ENCODE peak calls at places on chromosomes 5 and 9, in seven cellular contexts. Q is stimulated activated CD8-positive, alpha-beta memory T cell treated with anti-CD3 and anti-CD28 coated beads, Interleukin-15, amount 100 ng/mL, for 4 hours; H is ecto neural progenitor cell; W is T-cell; N is HEK293T; Z is effector memory CD4-positive, alpha-beta T cell; I is cardiac fibroblast. K is an unnamed sample.
A peak's percentile ranks its signal among the peaks of the same experiment; 100 is the strongest.

GRCh38 chr5:53552561-53552960 is 7.9 kb upstream of the NDUFS4 start:
- DNase-seq in Q (no peak), N (no peak), H (no peak), W (no peak), I (no peak), Z (no peak), K (no peak)

GRCh38 chr5:53882637-53883036 is 322.2 kb downstream of the NDUFS4 start:
- DNase-seq in Z (no peak), I (no peak), W (no peak), N (no peak), Q (no peak), H (no peak), K (no peak)

GRCh38 chr5:75601567-75601966 is 9.7 kb upstream of the ANKDD1B start:
- DNase-seq in W (no peak), H (no peak), Q (no peak), N (no peak), I (no peak), Z (no peak), K (no peak)

GRCh38 chr5:108366500-108366899 is 15.4 kb downstream of the FBXL17 start:
- DNase-seq in I (no peak), N (no peak), Q (no peak), W (no peak), Z (no peak), H (no peak), K (no peak)

GRCh38 chr9:38334234-38334633 is 58.3 kb upstream of the ALDH1B1 start:
- DNase-seq in H (no peak), Q (no peak), N (no peak), I (no peak), Z (no peak), W (no peak), K (no peak)

GRCh38 chr9:136940526-136941230 is 3.9 kb downstream of the FBXW5 start:
- DNase-seq in N (no peak), Q (no peak), Z (no peak), I (no peak), W (no peak), H (peak; percentile 43), K (no peak)

GRCh38 chr9:72477862-72478564 is 43.4 kb upstream of the TMC1 start:
- DNase-seq in H (no peak), W (no peak), Z (no peak), N (peak; percentile 10), I (peak; percentile 71), Q (no peak), K (no peak)

GRCh38 chr5:137254695-137255094 is 244.4 kb downstream of the SPOCK1 start:
- DNase-seq in W (no peak), N (no peak), I (peak; percentile 69), Q (no peak), Z (no peak), H (no peak), K (no peak)

GRCh38 chr5:77170196-77170595 is 40.3 kb upstream of the PDE8B start:
- DNase-seq in I (no peak), Q (no peak), Z (no peak), W (no peak), N (no peak), H (no peak), K (no peak)

GRCh38 chr5:126369995-126370731 is 53.0 kb upstream of the GRAMD2B start:
- DNase-seq in N (no peak), Q (no peak), I (no peak), H (no peak), W (no peak), Z (no peak), K (no peak)

GRCh38 chr5:145848854-145849253 is 13.7 kb upstream of the PRELID2 start:
- DNase-seq in H (no peak), N (no peak), W (no peak), Q (no peak), Z (no peak), I (no peak), K (no peak)

GRCh38 chr5:93894471-93895354 is 153.3 kb upstream of the POU5F2 start:
- DNase-seq in Q (no peak), N (no peak), H (no peak), I (peak; percentile 32), W (no peak), Z (no peak), K (no peak)

GRCh38 chr9:99348289-99348688 is 126.2 kb downstream of the SEC61B start:
- DNase-seq in Q (no peak), I (no peak), N (no peak), H (no peak), Z (no peak), W (no peak), K (no peak)

GRCh38 chr5:181151146-181151545 is 3.8 kb downstream of the OR2V2 start:
- DNase-seq in N (no peak), Q (no peak), H (no peak), W (no peak), Z (no peak), I (no peak), K (no peak)

GRCh38 chr5:149001154-149001553 is 61.7 kb downstream of the SH3TC2 start:
- DNase-seq in N (no peak), W (no peak), H (no peak), I (no peak), Z (no peak), Q (no peak), K (no peak)

GRCh38 chr9:130932220-130933069 is 6.6 kb downstream of the FIBCD1 start:
- DNase-seq in Z (no peak), N (no peak), H (no peak), Q (no peak), W (no peak), I (peak; percentile 72), K (no peak)

GRCh38 chr5:150454492-150455229 is 5.1 kb upstream of the RPS14 start:
- DNase-seq in Q (no peak), N (no peak), W (no peak), H (no peak), I (no peak), Z (no peak), K (no peak)

GRCh38 chr5:43602456-43602817 is 543 bp upstream of the NNT start:
- DNase-seq in I (peak; percentile 59), N (peak; percentile 50), Q (no peak), Z (peak; percentile 2), H (no peak), W (peak; percentile 14), K (peak; percentile 12)

GRCh38 chr9:125492719-125493118 is 214.3 kb downstream of the MAPKAP1 start:
- DNase-seq in N (no peak), H (no peak), Z (no peak), Q (no peak), W (no peak), I (no peak), K (no peak)

K was measured in NK-92 treated with Interleukin-12 subunit alpha and Interleukin-12 subunit beta, amount 100 ng/mL, for 24 hours.